ENCODE peak calls at places on chromosomes 6 and 20, in five cellular contexts. One of them, this sample, is unnamed.

GRCh38 chr6:85669735-85670194 is 27.1 kb upstream of the SYNCRIP start:
- DNase-seq in RWPE1: peak; percentile 59
- DNase-seq in NCI-H524 treated with DMSO at 0.1 percent for 48 hours: no peak
- DNase-seq in chondrocyte: no peak
- DNase-seq in C1 segment of cervical spinal cord: no peak
- DNase-seq in this sample: no peak

GRCh38 chr20:22572491-22572890 is 11.9 kb downstream of the FOXA2 start:
- DNase-seq in RWPE1: no peak
- DNase-seq in NCI-H524 treated with DMSO at 0.1 percent for 48 hours: no peak
- DNase-seq in chondrocyte: no peak
- DNase-seq in C1 segment of cervical spinal cord: no peak
- DNase-seq in this sample: no peak

GRCh38 chr6:165446331-165446730 is 136.9 kb upstream of the C6orf118 start:
- DNase-seq in RWPE1: no peak
- DNase-seq in NCI-H524 treated with DMSO at 0.1 percent for 48 hours: no peak
- DNase-seq in C1 segment of cervical spinal cord: no peak
- DNase-seq in chondrocyte: no peak
- DNase-seq in this sample: no peak

GRCh38 chr6:112571486-112571885 is 224.4 kb downstream of the RFPL4B start:
- DNase-seq in C1 segment of cervical spinal cord: peak; percentile 42
- DNase-seq in NCI-H524 treated with DMSO at 0.1 percent for 48 hours: no peak
- DNase-seq in chondrocyte: no peak
- DNase-seq in RWPE1: no peak
- DNase-seq in this sample: no peak

GRCh38 chr6:142942805-142943227 is 2.2 kb downstream of the HIVEP2 start:
- DNase-seq in RWPE1: peak; percentile 22
- DNase-seq in NCI-H524 treated with DMSO at 0.1 percent for 48 hours: peak; percentile 38
- DNase-seq in C1 segment of cervical spinal cord: no peak
- DNase-seq in chondrocyte: no peak
- DNase-seq in this sample: no peak

GRCh38 chr6:8085053-8085511 is 17.3 kb downstream of the EEF1E1 start:
- DNase-seq in chondrocyte: no peak
- DNase-seq in NCI-H524 treated with DMSO at 0.1 percent for 48 hours: no peak
- DNase-seq in C1 segment of cervical spinal cord: no peak
- DNase-seq in RWPE1: no peak
- DNase-seq in this sample: no peak

GRCh38 chr20:54688476-54688875 is 213.1 kb downstream of the DOK5 start:
- DNase-seq in RWPE1: no peak
- DNase-seq in chondrocyte: no peak
- DNase-seq in NCI-H524 treated with DMSO at 0.1 percent for 48 hours: no peak
- DNase-seq in C1 segment of cervical spinal cord: no peak
- DNase-seq in this sample: no peak

GRCh38 chr20:63749597-63750508 is 10.3 kb downstream of the SLC2A4RG start:
- DNase-seq in C1 segment of cervical spinal cord: peak; percentile 61
- DNase-seq in NCI-H524 treated with DMSO at 0.1 percent for 48 hours: no peak
- DNase-seq in chondrocyte: peak; percentile 62
- DNase-seq in RWPE1: no peak
- DNase-seq in this sample: no peak

GRCh38 chr6:11393713-11394627 is 143.6 kb upstream of the TMEM170B start:
- DNase-seq in C1 segment of cervical spinal cord: no peak
- DNase-seq in NCI-H524 treated with DMSO at 0.1 percent for 48 hours: no peak
- DNase-seq in chondrocyte: no peak
- DNase-seq in RWPE1: no peak
- DNase-seq in this sample: no peak

GRCh38 chr6:37653933-37654565 is 43.6 kb downstream of the MDGA1 start:
- DNase-seq in chondrocyte: no peak
- DNase-seq in C1 segment of cervical spinal cord: no peak
- DNase-seq in RWPE1: peak; percentile 22
- DNase-seq in NCI-H524 treated with DMSO at 0.1 percent for 48 hours: no peak
- DNase-seq in this sample: no peak

GRCh38 chr6:127222418-127222817 is 44.2 kb upstream of the RNF146 start:
- DNase-seq in RWPE1: no peak
- DNase-seq in chondrocyte: no peak
- DNase-seq in NCI-H524 treated with DMSO at 0.1 percent for 48 hours: no peak
- DNase-seq in C1 segment of cervical spinal cord: no peak
- DNase-seq in this sample: no peak

GRCh38 chr6:56660374-56660730 is 17.7 kb upstream of the DST start:
- DNase-seq in NCI-H524 treated with DMSO at 0.1 percent for 48 hours: no peak
- DNase-seq in RWPE1: peak; percentile 59
- DNase-seq in chondrocyte: no peak
- DNase-seq in C1 segment of cervical spinal cord: no peak
- DNase-seq in this sample: no peak

GRCh38 chr6:14458669-14459266 is 341.2 kb downstream of the CD83 start:
- DNase-seq in RWPE1: peak; percentile 58
- DNase-seq in C1 segment of cervical spinal cord: no peak
- DNase-seq in chondrocyte: no peak
- DNase-seq in NCI-H524 treated with DMSO at 0.1 percent for 48 hours: no peak
- DNase-seq in this sample: no peak

GRCh38 chr6:108694816-108695215 is 134.1 kb downstream of the FOXO3 start:
- DNase-seq in RWPE1: peak; percentile 20
- DNase-seq in NCI-H524 treated with DMSO at 0.1 percent for 48 hours: no peak
- DNase-seq in C1 segment of cervical spinal cord: no peak
- DNase-seq in chondrocyte: no peak
- DNase-seq in this sample: no peak

GRCh38 chr6:142361765-142362540 is 60.1 kb downstream of the ADGRG6 start:
- DNase-seq in NCI-H524 treated with DMSO at 0.1 percent for 48 hours: no peak
- DNase-seq in chondrocyte: no peak
- DNase-seq in C1 segment of cervical spinal cord: no peak
- DNase-seq in RWPE1: no peak
- DNase-seq in this sample: no peak

GRCh38 chr6:99613705-99614429 is 7.2 kb downstream of the PRDM13 start:
- DNase-seq in chondrocyte: no peak
- DNase-seq in C1 segment of cervical spinal cord: no peak
- DNase-seq in NCI-H524 treated with DMSO at 0.1 percent for 48 hours: no peak
- DNase-seq in RWPE1: no peak
- DNase-seq in this sample: no peak

This sample was measured in mesothelial cell of epicardium.